ENCODE peak calls at places on chromosomes 2 and 18, in six cellular contexts. N, I, S, Y, Q and D are unnamed samples.

GRCh38 chr2:150872919-150873772 is 385.7 kb upstream of the RND3 start:
- DNase-seq in N (no peak), I (no peak), S (no peak), Y (no peak), Q (no peak), D (no peak)

GRCh38 chr2:191352536-191352935 is 107.3 kb downstream of the MYO1B start:
- DNase-seq in N (peak; percentile 81), I (peak; percentile 85), S (no peak), Y (no peak), Q (no peak), D (no peak)

GRCh38 chr2:19614066-19614465 is 255.6 kb upstream of the OSR1 start:
- DNase-seq in N (no peak), I (peak; percentile 20), S (no peak), Y (no peak), Q (no peak), D (no peak)

GRCh38 chr2:152925540-152926448 is 207.4 kb downstream of the ARL6IP6 start:
- DNase-seq in N (peak; percentile 43), I (peak; percentile 52), S (peak; percentile 47), Y (peak; percentile 72), Q (peak; percentile 10), D (peak; percentile 67)

GRCh38 chr18:77308216-77308615 is 58.6 kb downstream of the GALR1 start:
- DNase-seq in N (no peak), I (no peak), S (no peak), Y (no peak), Q (no peak), D (no peak)

GRCh38 chr2:12928197-12928596 is 211.5 kb downstream of the TRIB2 start:
- DNase-seq in N (no peak), I (peak; percentile 91), S (no peak), Y (no peak), Q (no peak), D (no peak)

GRCh38 chr2:239188536-239188935 is 212.3 kb downstream of the HDAC4 start:
- DNase-seq in N (no peak), I (no peak), S (no peak), Y (peak; percentile 6), Q (no peak), D (peak; percentile 43)

GRCh38 chr18:67386028-67386427 is 130.5 kb downstream of the DSEL start:
- DNase-seq in N (peak; percentile 4), I (peak; percentile 57), S (no peak), Y (no peak), Q (no peak), D (no peak)

GRCh38 chr18:46429649-46430224 is 227.3 kb downstream of the LOXHD1 start:
- DNase-seq in N (no peak), I (no peak), S (no peak), Y (no peak), Q (no peak), D (no peak)

GRCh38 chr2:207254526-207255464 is 89.0 kb upstream of the KLF7 start:
- DNase-seq in N (no peak), I (peak; percentile 76), S (no peak), Y (no peak), Q (no peak), D (no peak)

GRCh38 chr18:74898965-74899364 is 301.3 kb downstream of the ZNF407 start:
- DNase-seq in N (peak; percentile 86), I (peak; percentile 82), S (no peak), Y (no peak), Q (no peak), D (no peak)

GRCh38 chr2:232658217-232658785 is 24.9 kb downstream of the EFHD1 start:
- DNase-seq in N (no peak), I (peak; percentile 7), S (no peak), Y (no peak), Q (no peak), D (no peak)

GRCh38 chr18:24570716-24571115 is 110.3 kb downstream of the HRH4 start:
- DNase-seq in N (no peak), I (no peak), S (no peak), Y (no peak), Q (no peak), D (no peak)

GRCh38 chr2:133418021-133418420 is 150.2 kb downstream of the NCKAP5 start:
- DNase-seq in N (peak; percentile 85), I (no peak), S (no peak), Y (no peak), Q (no peak), D (no peak)

GRCh38 chr2:111028720-111029119 is 92.0 kb upstream of the BCL2L11 start:
- DNase-seq in N (no peak), I (peak; percentile 32), S (no peak), Y (no peak), Q (no peak), D (peak; percentile 56)

GRCh38 chr2:11299439-11299838 is 45.0 kb downstream of the ROCK2 start:
- DNase-seq in N (no peak), I (no peak), S (no peak), Y (no peak), Q (no peak), D (no peak)

GRCh38 chr2:139241256-139241655 is 461.1 kb upstream of the NXPH2 start:
- DNase-seq in N (peak; percentile 88), I (no peak), S (no peak), Y (no peak), Q (no peak), D (no peak)

GRCh38 chr2:240597419-240598181 is 11.1 kb downstream of the CAPN10 start:
- DNase-seq in N (no peak), I (no peak), S (peak; percentile 37), Y (no peak), Q (no peak), D (no peak)

GRCh38 chr2:38181802-38182517 is 106.0 kb upstream of the CYP1B1 start:
- DNase-seq in N (no peak), I (no peak), S (no peak), Y (no peak), Q (no peak), D (no peak)

GRCh38 chr2:71888741-71889445 is 258.8 kb downstream of the CYP26B1 start:
- DNase-seq in N (no peak), I (peak; percentile 47), S (no peak), Y (no peak), Q (no peak), D (no peak)

GRCh38 chr2:204628926-204629661 is 83.8 kb downstream of the PARD3B start:
- DNase-seq in N (no peak), I (no peak), S (no peak), Y (no peak), Q (no peak), D (no peak)